ENCODE peak calls at places on chromosomes 4 and X, in four cellular contexts. J, N, G and K are unnamed samples.

GRCh38 chr4:55906999-55907398 is 41.7 kb upstream of the CEP135 start:
- DNase-seq in J (no peak), N (no peak), G (no peak), K (no peak)

GRCh38 chrX:38600089-38600755 is 38.9 kb downstream of the TSPAN7 start:
- DNase-seq in G (no peak), J (no peak), N (no peak), K (no peak)

GRCh38 chr4:141721174-141721573 is 84.8 kb downstream of the IL15 start:
- DNase-seq in N (no peak), G (no peak), J (no peak), K (no peak)

GRCh38 chrX:113384628-113385027 is 544.0 kb upstream of the AMOT start:
- DNase-seq in G (no peak), J (no peak), N (no peak), K (no peak)

GRCh38 chr4:5162909-5163508 is 111.7 kb downstream of the STK32B start:
- DNase-seq in G (no peak), N (no peak), J (no peak), K (no peak)

GRCh38 chrX:16966745-16967144 is 20.3 kb downstream of the REPS2 start:
- DNase-seq in J (no peak), N (no peak), G (no peak), K (no peak)

GRCh38 chrX:11427082-11428033 is 134.1 kb downstream of the AMELX start:
- DNase-seq in G (no peak), N (no peak), J (peak), K (no peak)

GRCh38 chr4:142548491-142548890 is 297.6 kb downstream of the INPP4B start:
- DNase-seq in N (no peak), G (no peak), J (no peak), K (no peak)

GRCh38 chr4:185290018-185290607 is 80.7 kb downstream of the SNX25 start:
- DNase-seq in G (no peak), J (no peak), N (no peak), K (no peak)

GRCh38 chr4:34181891-34182290 is 2062.4 kb downstream of the ARAP2 start:
- DNase-seq in G (no peak), J (no peak), N (no peak), K (no peak)

GRCh38 chr4:185142911-185143595 is at the start of gene SLC25A4:
- DNase-seq in N (peak), J (peak), G (peak), K (peak)

GRCh38 chr4:140556372-140557085 is 12.2 kb downstream of the UCP1 start:
- DNase-seq in G (no peak), N (no peak), J (no peak), K (no peak)

GRCh38 chr4:125322363-125322730 is 7.6 kb downstream of the FAT4 start:
- DNase-seq in J (no peak), G (no peak), N (no peak), K (no peak)

GRCh38 chrX:133670394-133670793 is 255.1 kb upstream of the GPC4 start:
- DNase-seq in N (no peak), G (no peak), J (no peak), K (no peak)

GRCh38 chr4:39668835-39669234 is 29.1 kb upstream of the UBE2K start:
- DNase-seq in N (no peak), J (no peak), G (no peak), K (no peak)

GRCh38 chr4:154854362-154854761 is 73.3 kb downstream of the RBM46 start:
- DNase-seq in J (no peak), G (no peak), N (no peak), K (no peak)

GRCh38 chr4:64230709-64231310 is 178.4 kb downstream of the TECRL start:
- DNase-seq in N (no peak), J (peak), G (no peak), K (no peak)

GRCh38 chr4:48027653-48028052 is 11.1 kb downstream of the NIPAL1 start:
- DNase-seq in J (no peak), G (no peak), N (no peak), K (no peak)

GRCh38 chrX:27767387-27767786 is 40.4 kb upstream of the MAGEB10 start:
- DNase-seq in G (no peak), J (no peak), N (no peak), K (no peak)

GRCh38 chr4:168917150-168917779 is 92.8 kb downstream of the CBR4 start:
- DNase-seq in N (no peak), G (no peak), J (no peak), K (no peak)

GRCh38 chr4:76943790-76944189 is 5.8 kb upstream of the SEPTIN11 start:
- DNase-seq in G (no peak), N (no peak), J (no peak), K (no peak)

GRCh38 chrX:51406688-51407519 is 74.3 kb downstream of the NUDT10 start:
- DNase-seq in J (no peak), N (no peak), G (no peak), K (no peak)

GRCh38 chr4:102554482-102554881 is 53.3 kb downstream of the NFKB1 start:
- DNase-seq in N (no peak), G (no peak), J (peak), K (no peak)

GRCh38 chrX:39577976-39578962 is 519.5 kb downstream of the BCOR start:
- DNase-seq in J (no peak), G (no peak), N (peak), K (peak)

GRCh38 chr4:67700119-67700873 is 659 bp downstream of the UBA6 start:
- DNase-seq in N (no peak), G (no peak), J (no peak), K (no peak)

GRCh38 chrX:49838374-49838773 is 9.3 kb downstream of the PAGE4 start:
- DNase-seq in J (peak), G (no peak), N (no peak), K (no peak)

GRCh38 chrX:153600921-153601320 is 2.0 kb upstream of the CCNQ start:
- DNase-seq in J (no peak), N (no peak), G (no peak), K (no peak)

GRCh38 chr4:30757357-30757756 is 37.2 kb downstream of the PCDH7 start:
- DNase-seq in G (no peak), N (no peak), J (no peak), K (no peak)

GRCh38 chrX:68060506-68061205 is 372.6 kb downstream of the OPHN1 start:
- DNase-seq in N (no peak), J (peak), G (no peak), K (no peak)

GRCh38 chrX:148470324-148470723 is 30.1 kb upstream of the AFF2 start:
- DNase-seq in N (no peak), G (no peak), J (no peak), K (no peak)

GRCh38 chr4:173433447-173433846 is 34.5 kb upstream of the SCRG1 start:
- DNase-seq in N (no peak), G (no peak), J (no peak), K (no peak)

GRCh38 chr4:168514249-168514852 is 17.5 kb downstream of the PALLD start:
- DNase-seq in J (no peak), G (no peak), N (no peak), K (no peak)

GRCh38 chrX:41350150-41350975 is 16.4 kb downstream of the DDX3X start:
- DNase-seq in N (no peak), J (no peak), G (no peak), K (no peak)

GRCh38 chrX:29842552-29842951 is 372.8 kb upstream of the MAGEB2 start:
- DNase-seq in J (no peak), N (no peak), G (no peak), K (no peak)

GRCh38 chrX:44872319-44872816 is 620 bp upstream of the KDM6A start:
- DNase-seq in J (no peak), N (no peak), G (no peak), K (peak)

GRCh38 chr4:168516841-168517240 is 20.0 kb downstream of the PALLD start:
- DNase-seq in G (no peak), J (no peak), N (no peak), K (no peak)

GRCh38 chrX:133297284-133297683 is 79.1 kb upstream of the TFDP3 start:
- DNase-seq in J (no peak), G (no peak), N (no peak), K (no peak)

GRCh38 chr4:20831746-20832145 is 131.5 kb downstream of the PACRGL start:
- DNase-seq in J (no peak), G (no peak), N (no peak), K (no peak)

GRCh38 chr4:134027931-134028330 is 173.7 kb downstream of the PABPC4L start:
- DNase-seq in J (no peak), G (no peak), N (no peak), K (no peak)

GRCh38 chrX:1464282-1465131 is 11.8 kb upstream of the ASMTL start:
- DNase-seq in G (no peak), J (no peak), N (no peak), K (no peak)